ENCODE peak calls at places on chromosome 21, in four cellular contexts. Z is right lobe of liver, Y is body of pancreas, L is OCI-LY7. Q is an unnamed sample.

GRCh38 chr21:20882462-20883415 is 115.5 kb upstream of the NCAM2 start:
- DNase-seq in Z (no peak), Y (peak), L (peak), Q (no peak)

GRCh38 chr21:45147473-45148315 is 73.3 kb downstream of the ADARB1 start:
- DNase-seq in L (no peak), Z (no peak), Y (no peak), Q (no peak)

GRCh38 chr21:35048183-35048601 is 910 bp downstream of the RUNX1 start:
- DNase-seq in Y (peak), L (peak), Z (no peak), Q (no peak)

GRCh38 chr21:41774467-41775151 is 7.8 kb upstream of the RIPK4 start:
- DNase-seq in Z (no peak), L (no peak), Y (no peak), Q (no peak)

GRCh38 chr21:41753001-41753725 is 13.7 kb downstream of the RIPK4 start:
- DNase-seq in Y (no peak), L (no peak), Z (no peak), Q (no peak)

GRCh38 chr21:44742418-44743153 is 31.2 kb upstream of the TSPEAR start:
- DNase-seq in Y (no peak), L (peak), Z (no peak), Q (no peak)

GRCh38 chr21:33587792-33588484 is 546 bp downstream of the DONSON start:
- DNase-seq in Y (peak), Z (peak), L (peak), Q (no peak)

GRCh38 chr21:24160528-24160927 is 1446.8 kb downstream of the MRPL39 start:
- DNase-seq in Z (no peak), Y (no peak), L (no peak), Q (no peak)

GRCh38 chr21:46550511-46550941 is 54.4 kb downstream of the S100B start:
- DNase-seq in Y (no peak), Z (no peak), L (no peak), Q (no peak)

GRCh38 chr21:17003763-17004373 is 509.0 kb upstream of the CXADR start:
- DNase-seq in Y (no peak), Z (no peak), L (no peak), Q (no peak)

GRCh38 chr21:32712641-32713040 is 15.2 kb downstream of the SYNJ1 start:
- DNase-seq in Y (no peak), Z (no peak), L (no peak), Q (no peak)

DNA sequence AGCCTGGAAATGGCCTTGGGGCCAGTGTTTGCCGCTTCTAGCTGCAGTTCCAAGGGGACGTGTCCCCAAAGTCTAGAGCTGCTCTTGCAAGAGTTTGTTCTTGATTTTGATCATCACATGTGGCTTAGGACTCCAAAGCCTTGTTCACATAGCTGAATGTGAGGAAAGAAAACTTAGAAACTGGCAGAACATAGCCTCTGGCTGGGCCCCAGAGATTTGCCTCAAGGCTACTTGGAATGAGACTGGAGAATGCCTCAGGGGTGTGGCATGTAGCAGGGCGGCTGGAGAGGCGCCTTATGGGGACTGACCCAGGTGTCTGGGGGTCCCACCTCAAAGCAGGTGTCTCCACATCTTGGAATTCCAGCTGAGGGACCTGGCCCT is 2.3 kb downstream of the PDXK start:
- DNase-seq in Z (no peak), Y (peak), L (no peak), Q (no peak)
- H3K4me3 ChIP-seq in Z (no peak), Y (no peak), L (no peak), Q (peak)

GRCh38 chr21:18069875-18070274 is 174.8 kb upstream of the CHODL start:
- DNase-seq in Z (no peak), Y (no peak), L (no peak), Q (no peak)
- H3K4me3 ChIP-seq in Z (no peak), Y (no peak), L (no peak), Q (no peak)

GRCh38 chr21:38913120-38913975 is 107.6 kb downstream of the ETS2 start:
- DNase-seq in Y (peak), Z (peak), L (no peak), Q (no peak)

GRCh38 chr21:38914071-38914491 is 108.4 kb downstream of the ETS2 start:
- DNase-seq in Y (no peak), L (no peak), Z (no peak), Q (no peak)

GRCh38 chr21:38912355-38912619 is 106.6 kb downstream of the ETS2 start:
- DNase-seq in L (no peak), Z (no peak), Y (no peak), Q (no peak)

GRCh38 chr21:38911523-38912354 is 106.0 kb downstream of the ETS2 start:
- DNase-seq in L (no peak), Z (no peak), Y (peak), Q (no peak)

GRCh38 chr21:38912789-38913119 is 107.0 kb downstream of the ETS2 start:
- DNase-seq in L (no peak), Z (no peak), Y (no peak), Q (no peak)
- H3K4me3 ChIP-seq in L (no peak), Z (peak), Y (no peak), Q (no peak)

GRCh38 chr21:31130821-31131220 is 92.5 kb upstream of the KRTAP19-8 start:
- DNase-seq in Y (no peak), Z (no peak), L (no peak), Q (no peak)

GRCh38 chr21:31124005-31124404 is 85.7 kb upstream of the KRTAP19-8 start:
- DNase-seq in L (no peak), Y (no peak), Z (no peak), Q (no peak)

GRCh38 chr21:31133243-31133830 is 95.1 kb upstream of the KRTAP19-8 start:
- DNase-seq in Y (no peak), Z (no peak), L (no peak), Q (no peak)

GRCh38 chr21:31132574-31133242 is 94.4 kb upstream of the KRTAP19-8 start:
- DNase-seq in L (no peak), Z (no peak), Y (no peak), Q (peak)

GRCh38 chr21:31128234-31128633 is 90.0 kb upstream of the KRTAP19-8 start:
- DNase-seq in Z (no peak), Y (no peak), L (no peak), Q (no peak)
- H3K4me3 ChIP-seq in Z (no peak), Y (no peak), L (no peak), Q (no peak)